ENCODE peak calls at places on chromosomes 6 and 20, in eight cellular contexts. H, L, J, F, G, T, U and Z are unnamed samples.

GRCh38 chr6:169158182-169158573 is 95.5 kb downstream of the THBS2 start:
- DNase-seq in G (no peak), F (no peak), H (no peak), U (no peak), T (no peak), L (no peak), J (no peak), Z (peak)

GRCh38 chr20:33679758-33680485 is 5.7 kb upstream of the NECAB3 start:
- DNase-seq in H (no peak), J (peak), U (no peak), F (no peak), L (peak), T (no peak), G (no peak), Z (no peak)

GRCh38 chr6:138664740-138665139 is 108.8 kb upstream of the CCDC28A start:
- DNase-seq in U (no peak), G (no peak), L (no peak), F (no peak), H (no peak), T (no peak), J (no peak), Z (no peak)

GRCh38 chr20:846894-847278 is 13.4 kb downstream of the FAM110A start:
- DNase-seq in G (peak), J (no peak), F (no peak), U (peak), L (peak), T (no peak), H (peak), Z (no peak)

GRCh38 chr6:107458687-107459282 is 579 bp downstream of the PDSS2 start:
- DNase-seq in G (no peak), U (peak), T (no peak), L (peak), H (peak), J (peak), F (peak), Z (peak)

GRCh38 chr6:80771941-80772340 is 665.5 kb downstream of the BCKDHB start:
- DNase-seq in U (no peak), F (no peak), G (no peak), J (no peak), T (no peak), H (no peak), L (no peak), Z (peak)

GRCh38 chr6:12947191-12947795 is 230.7 kb downstream of the PHACTR1 start:
- DNase-seq in T (no peak), F (no peak), H (no peak), U (no peak), G (no peak), J (no peak), L (no peak), Z (no peak)

GRCh38 chr6:50259903-50260302 is 210.2 kb upstream of the DEFB112 start:
- DNase-seq in U (no peak), F (no peak), G (no peak), H (no peak), T (no peak), J (no peak), L (no peak), Z (no peak)

GRCh38 chr6:75090574-75090973 is 115.3 kb downstream of the COL12A1 start:
- DNase-seq in G (no peak), L (no peak), T (no peak), H (no peak), F (peak), J (no peak), U (no peak), Z (no peak)

GRCh38 chr6:66516377-66516776 is 809.4 kb upstream of the EYS start:
- DNase-seq in U (no peak), T (no peak), H (no peak), F (no peak), L (no peak), J (no peak), G (no peak), Z (no peak)

GRCh38 chr20:57264151-57264792 is 2.2 kb downstream of the BMP7 start:
- DNase-seq in J (peak), H (no peak), G (no peak), U (no peak), L (peak), T (no peak), F (no peak), Z (no peak)

GRCh38 chr6:35663447-35664235 is 25.1 kb downstream of the FKBP5 start:
- DNase-seq in F (no peak), U (no peak), G (no peak), J (no peak), L (no peak), T (no peak), H (no peak), Z (peak)

GRCh38 chr6:47267301-47267700 is 42.4 kb downstream of the TNFRSF21 start:
- DNase-seq in F (no peak), J (no peak), L (no peak), U (no peak), T (no peak), G (no peak), H (no peak), Z (no peak)

GRCh38 chr6:83057705-83058321 is 7.8 kb downstream of the UBE3D start:
- DNase-seq in H (no peak), L (no peak), G (no peak), T (no peak), U (no peak), J (peak), F (peak), Z (peak)

GRCh38 chr20:61976275-61976649 is 89.4 kb downstream of the TAF4 start:
- DNase-seq in J (no peak), U (no peak), H (no peak), G (no peak), F (no peak), T (no peak), L (no peak), Z (no peak)

GRCh38 chr6:32973144-32973854 is 4.9 kb downstream of the BRD2 start:
- DNase-seq in G (peak), J (peak), L (peak), F (no peak), U (peak), T (no peak), H (peak), Z (no peak)

GRCh38 chr6:90274481-90275030 is 22.1 kb downstream of the BACH2 start:
- DNase-seq in J (no peak), T (no peak), L (peak), H (peak), U (peak), G (peak), F (peak), Z (no peak)

GRCh38 chr20:49851234-49851755 is 38.7 kb downstream of the SLC9A8 start:
- DNase-seq in G (no peak), T (no peak), L (no peak), H (no peak), F (no peak), U (no peak), J (no peak), Z (no peak)

GRCh38 chr6:102327697-102328227 is 934.3 kb downstream of the GRIK2 start:
- DNase-seq in J (no peak), G (no peak), F (no peak), U (no peak), H (no peak), L (no peak), T (no peak), Z (no peak)

GRCh38 chr6:117344444-117345291 is 79.3 kb downstream of the VGLL2 start:
- DNase-seq in L (no peak), U (no peak), G (no peak), F (no peak), H (no peak), T (no peak), J (peak), Z (no peak)

GRCh38 chr6:52500268-52501129 is 76.4 kb downstream of the TRAM2 start:
- DNase-seq in L (no peak), H (no peak), U (no peak), G (no peak), T (no peak), F (no peak), J (no peak), Z (no peak)

GRCh38 chr20:42775037-42775436 is 414.7 kb downstream of the PTPRT start:
- DNase-seq in G (no peak), J (no peak), U (no peak), T (no peak), H (no peak), F (no peak), L (no peak), Z (no peak)

GRCh38 chr20:11158589-11158988 is 484.8 kb upstream of the JAG1 start:
- DNase-seq in F (no peak), H (no peak), L (no peak), T (no peak), J (no peak), U (no peak), G (no peak), Z (no peak)

GRCh38 chr20:25470045-25470444 is 62.6 kb downstream of the GINS1 start:
- DNase-seq in H (no peak), J (peak), U (no peak), F (no peak), T (no peak), L (peak), G (no peak), Z (peak)

GRCh38 chr6:159874475-159874874 is 16.3 kb upstream of the MAS1 start:
- DNase-seq in U (no peak), F (no peak), J (no peak), H (no peak), G (no peak), L (no peak), T (no peak), Z (peak)